ENCODE peak calls at places on chromosomes 16 and 17, in five cellular contexts. O is neural progenitor cell, W is A549, X is astrocyte, R is H9. E is an unnamed sample.

GRCh38 chr17:82390015-82390859 is 18.7 kb downstream of the UTS2R start:
- DNase-seq in O (no peak), W (no peak), X (no peak), R (no peak), E (no peak)

GRCh38 chr16:86396918-86397317 is 113.4 kb upstream of the FOXF1 start:
- DNase-seq in O (no peak), W (no peak), X (peak; percentile 93), R (no peak), E (peak; percentile 73)

GRCh38 chr17:80261159-80261894 is 675 bp downstream of the RNF213 start:
- DNase-seq in O (peak; percentile 82), W (peak; percentile 85), X (no peak), R (peak; percentile 95), E (peak; percentile 94)

GRCh38 chr16:84970447-84971127 is 40.7 kb downstream of the ZDHHC7 start:
- DNase-seq in O (peak; percentile 91), W (peak; percentile 89), X (peak; percentile 51), R (peak; percentile 88), E (peak; percentile 97)

GRCh38 chr17:82900741-82901140 is 60.9 kb upstream of the ZNF750 start:
- DNase-seq in O (no peak), W (no peak), X (peak; percentile 41), R (no peak), E (peak; percentile 96)

GRCh38 chr17:41895617-41896016 is 23.1 kb downstream of the ACLY start:
- DNase-seq in O (no peak), W (no peak), X (peak; percentile 31), R (no peak), E (no peak)

GRCh38 chr16:56604966-56605365 is 3.4 kb upstream of the MT2A start:
- DNase-seq in O (no peak), W (no peak), X (no peak), R (no peak), E (no peak)

GRCh38 chr17:57988301-57989010 is 402 bp upstream of the VEZF1 start:
- DNase-seq in O (no peak), W (peak; percentile 77), X (peak; percentile 49), R (peak; percentile 82), E (peak; percentile 96)

GRCh38 chr16:66093217-66093616 is 273.3 kb upstream of the CDH5 start:
- DNase-seq in O (no peak), W (no peak), X (peak; percentile 82), R (no peak), E (no peak)

GRCh38 chr17:27566673-27567562 is 64.1 kb upstream of the LGALS9 start:
- DNase-seq in O (no peak), W (peak; percentile 32), X (no peak), R (no peak), E (peak; percentile 50)

GRCh38 chr17:68863091-68863652 is 92.0 kb downstream of the ABCA8 start:
- DNase-seq in O (no peak), W (no peak), X (no peak), R (no peak), E (no peak)
- TF ChIP-seq CTCF in O (peak; percentile 16), W (no peak), X (no peak), R (peak; percentile 10), E (peak; percentile 7)

GRCh38 chr16:46975908-46976470 is 2.5 kb upstream of the DNAJA2 start:
- DNase-seq in O (no peak), W (no peak), X (no peak), R (no peak), E (no peak)

GRCh38 chr16:46975165-46975564 is 1.7 kb upstream of the DNAJA2 start:
- DNase-seq in O (no peak), W (no peak), X (no peak), R (no peak), E (no peak)

GRCh38 chr16:46974352-46974751 is 878 bp upstream of the DNAJA2 start:
- DNase-seq in O (peak; percentile 13), W (peak; percentile 47), X (no peak), R (no peak), E (no peak)

GRCh38 chr16:46973457-46974324 is at the start of gene DNAJA2:
- DNase-seq in O (peak; percentile 94), W (peak; percentile 89), X (peak; percentile 79), R (peak; percentile 88), E (peak; percentile 99)

DNA sequence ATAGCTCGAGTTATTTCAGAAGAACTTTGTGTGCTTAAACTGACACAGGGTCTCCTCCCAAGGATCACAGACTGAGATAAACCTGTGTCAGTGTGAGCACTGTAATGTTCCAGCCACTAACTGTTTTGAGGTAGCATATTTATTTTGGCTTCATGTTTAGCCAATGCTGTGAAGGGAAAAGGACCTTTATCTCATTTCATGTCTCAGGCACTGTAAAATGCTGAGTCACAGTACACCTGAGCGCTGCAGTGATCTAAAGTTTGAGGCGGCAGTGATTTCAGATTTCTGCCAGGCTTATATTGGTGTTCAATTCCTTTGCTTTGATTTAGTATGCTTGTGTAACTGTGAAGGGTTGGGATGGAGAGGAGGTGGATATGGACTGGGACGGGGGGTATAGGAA is 3.1 kb upstream of the DNAJA2 start:
- DNase-seq in O (no peak), W (peak; percentile 24), X (no peak), R (no peak), E (peak; percentile 65)
- H3K4me2 ChIP-seq in O (no peak overlapping the region), W (peak overlapping the region; percentile 45), X (no peak overlapping the region), R (no peak overlapping the region), E (no peak overlapping the region)

GRCh38 chr17:22464041-22464440 is 771.7 kb downstream of the KCNJ18 start:
- DNase-seq in O (no peak), W (no peak), X (no peak), R (no peak), E (no peak)

GRCh38 chr17:22463110-22463850 is 771.0 kb downstream of the KCNJ18 start:
- DNase-seq in O (no peak), W (no peak), X (no peak), R (no peak), E (no peak)

GRCh38 chr17:22461460-22462145 is 769.3 kb downstream of the KCNJ18 start:
- DNase-seq in O (no peak), W (no peak), X (no peak), R (no peak), E (no peak)

GRCh38 chr17:22460461-22461063 is 768.2 kb downstream of the KCNJ18 start:
- DNase-seq in O (no peak), W (no peak), X (no peak), R (no peak), E (no peak)

GRCh38 chr17:22462461-22462860 is 770.1 kb downstream of the KCNJ18 start:
- DNase-seq in O (no peak), W (no peak), X (no peak), R (no peak), E (no peak)
- H3K9me3 ChIP-seq in O (peaks cover 16% of the 10 kb centered on the region), W (no peaks in the 10 kb centered on the region), X (no peaks in the 10 kb centered on the region), R (peaks cover 90% of the 10 kb centered on the region), E (no peaks in the 10 kb centered on the region)

GRCh38 chr16:17921357-17921978 is 415.1 kb downstream of the NPIPA8 start:
- DNase-seq in O (peak; percentile 40), W (peak; percentile 14), X (no peak), R (peak; percentile 66), E (no peak)
- TF ChIP-seq CTCF in O (peak; percentile 48), W (peak; percentile 8), X (peak; percentile 5), R (peak; percentile 76), E (peak; percentile 55)